ENCODE peak calls at places on chromosomes 16 and 17, in ten cellular contexts. M is body of pancreas; Q is naive thymus-derived CD4-positive, alpha-beta T cell; I is gastrocnemius medialis; N is ascending aorta; T is spleen; X is pancreas; F is psoas muscle; J is left ventricle myocardium inferior; L is fibroblast of lung. R is an unnamed sample.

GRCh38 chr17:17204041-17204591 is 2.0 kb downstream of the PLD6 start:
- DNase-seq in F (no peak), Q (no peak), X (no peak), L (no peak), I (no peak), N (no peak), J (peak; percentile 60), M (peak; percentile 50), T (no peak), R (peak; percentile 87)

GRCh38 chr17:61646482-61646881 is 55.5 kb upstream of the NACA2 start:
- DNase-seq in F (no peak), I (no peak), X (no peak), L (no peak), M (no peak), Q (no peak), N (no peak), J (no peak), T (no peak), R (no peak)

GRCh38 chr16:55232822-55233221 is 91.2 kb upstream of the IRX6 start:
- DNase-seq in L (no peak), Q (no peak), M (no peak), N (no peak), I (no peak), T (no peak), F (no peak), J (no peak), X (no peak), R (no peak)

GRCh38 chr16:27465483-27465879 is 63.5 kb downstream of the IL21R start:
- DNase-seq in T (peak; percentile 53), J (no peak), X (no peak), N (no peak), F (no peak), Q (no peak), I (no peak), M (no peak), L (no peak), R (no peak)

GRCh38 chr17:19470529-19471261 is 59.7 kb downstream of the RNF112 start:
- DNase-seq in F (peak; percentile 75), Q (no peak), T (no peak), J (peak; percentile 79), N (no peak), I (peak; percentile 82), L (no peak), X (peak; percentile 39), M (peak; percentile 25), R (peak; percentile 86)

GRCh38 chr17:73359987-73360410 is 48.2 kb upstream of the CDC42EP4 start:
- DNase-seq in M (peak; percentile 85), J (peak; percentile 72), L (no peak), I (peak; percentile 86), N (no peak), T (no peak), F (no peak), X (peak; percentile 80), Q (no peak), R (no peak)

GRCh38 chr16:53726625-53727024 is 22.7 kb downstream of the FTO start:
- DNase-seq in T (no peak), J (no peak), Q (no peak), N (no peak), M (no peak), X (no peak), F (no peak), L (no peak), I (no peak), R (no peak)

GRCh38 chr17:46979023-46979870 is at the start of gene RPRML:
- DNase-seq in T (peak; percentile 79), I (no peak), N (no peak), Q (no peak), J (peak; percentile 28), F (peak; percentile 30), X (peak; percentile 31), L (peak; percentile 27), M (peak; percentile 37), R (no peak)

GRCh38 chr16:3865241-3865640 is 15.3 kb downstream of the CREBBP start:
- DNase-seq in I (no peak), X (no peak), T (no peak), J (no peak), F (no peak), L (no peak), M (no peak), N (no peak), Q (no peak), R (no peak)

GRCh38 chr16:3864562-3864961 is 16.0 kb downstream of the CREBBP start:
- DNase-seq in I (no peak), N (no peak), F (no peak), X (no peak), T (no peak), M (no peak), L (no peak), Q (no peak), J (no peak), R (no peak)

GRCh38 chr16:3868967-3869366 is 11.5 kb downstream of the CREBBP start:
- DNase-seq in I (no peak), N (no peak), L (no peak), M (no peak), X (no peak), J (no peak), T (no peak), F (no peak), Q (no peak), R (no peak)

GRCh38 chr16:3868556-3868955 is 12.0 kb downstream of the CREBBP start:
- DNase-seq in J (no peak), N (no peak), X (no peak), M (no peak), I (no peak), T (no peak), F (no peak), Q (no peak), L (no peak), R (no peak)

DNA sequence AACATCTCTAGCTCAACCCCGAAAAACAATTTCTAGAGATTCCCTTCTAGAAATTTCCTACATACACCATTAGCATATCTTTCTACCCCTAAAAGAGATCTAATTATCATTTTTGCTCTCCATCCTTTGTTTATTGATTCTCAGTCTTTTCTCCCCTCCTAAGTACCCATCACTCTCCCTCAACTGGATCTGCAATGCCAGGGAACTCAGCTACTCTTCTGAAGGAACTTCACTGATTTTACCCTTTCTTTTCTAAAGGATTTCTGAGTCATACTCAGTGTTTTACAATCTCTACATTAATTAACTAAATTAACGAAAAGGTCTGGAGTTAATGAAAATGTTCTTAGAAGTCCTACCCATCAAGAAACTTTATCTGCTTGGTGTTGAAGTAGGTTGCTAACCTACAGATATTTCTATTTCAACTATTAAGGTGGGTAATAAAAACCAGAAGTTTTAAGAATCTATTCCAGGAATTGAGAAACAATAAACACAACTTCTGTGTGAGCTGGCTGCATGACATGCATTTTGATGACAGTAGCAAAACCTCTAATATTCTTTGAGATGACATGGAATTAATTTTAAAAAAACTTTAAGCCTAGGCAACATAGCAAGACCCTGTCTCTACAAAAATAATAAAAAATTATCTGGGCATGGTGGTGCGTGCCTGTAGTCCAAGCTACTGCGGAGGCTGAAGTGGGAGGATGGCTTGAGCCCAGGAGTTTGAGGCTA is 13.6 kb downstream of the CREBBP start:
- DNase-seq in N (no peak), M (no peak), Q (no peak), L (no peak), T (no peak), J (no peak), X (no peak), F (no peak), I (no peak), R (no peak)
- H3K4me1 ChIP-seq in N (peaks cover 73% of the 10 kb centered on the region), M (peaks cover 69% of the 10 kb centered on the region), Q (peaks cover 52% of the 10 kb centered on the region), L (peaks cover 11% of the 10 kb centered on the region), T (peaks cover 100% of the 10 kb centered on the region), J (peaks cover 98% of the 10 kb centered on the region), X (peaks cover 24% of the 10 kb centered on the region), F (peaks cover 89% of the 10 kb centered on the region), I (peaks cover 98% of the 10 kb centered on the region), R (no peaks in the 10 kb centered on the region)

GRCh38 chr16:79981814-79982213 is 381.3 kb upstream of the MAF start:
- DNase-seq in Q (no peak), I (no peak), L (no peak), X (no peak), J (no peak), T (no peak), N (no peak), M (no peak), F (no peak), R (no peak)

GRCh38 chr16:79982862-79983261 is 382.3 kb upstream of the MAF start:
- DNase-seq in J (no peak), N (no peak), F (no peak), I (no peak), T (no peak), Q (no peak), M (no peak), L (no peak), X (no peak), R (no peak)

GRCh38 chr16:79982356-79982755 is 381.8 kb upstream of the MAF start:
- DNase-seq in X (no peak), J (no peak), N (no peak), Q (no peak), L (no peak), I (no peak), F (no peak), T (no peak), M (no peak), R (no peak)

GRCh38 chr16:79977974-79978836 is 377.7 kb upstream of the MAF start:
- DNase-seq in X (no peak), M (no peak), J (no peak), T (no peak), F (no peak), I (no peak), N (no peak), L (no peak), Q (no peak), R (no peak)

GRCh38 chr16:79980650-79981521 is 380.3 kb upstream of the MAF start:
- DNase-seq in M (no peak), F (no peak), X (no peak), L (peak; percentile 11), Q (no peak), N (no peak), J (no peak), T (no peak), I (no peak), R (no peak)
- H3K27ac ChIP-seq in M (no peak overlapping the region), F (no peak overlapping the region), X (no peak overlapping the region), L (no peak overlapping the region), Q (no peak overlapping the region), N (no peak overlapping the region), J (no peak overlapping the region), T (no peak overlapping the region), I (no peak overlapping the region), R (no peak overlapping the region)

GRCh38 chr16:85573696-85574641 is 39.2 kb upstream of the GSE1 start:
- DNase-seq in M (peak; percentile 37), I (no peak), N (no peak), J (peak; percentile 75), Q (no peak), F (peak; percentile 63), X (no peak), T (no peak), L (peak; percentile 84), R (peak; percentile 75)
- H3K4me1 ChIP-seq in M (peaks cover 78% of the 10 kb centered on the region), I (peaks cover 51% of the 10 kb centered on the region), N (peaks cover 20% of the 10 kb centered on the region), J (peaks cover 61% of the 10 kb centered on the region), Q (peaks cover 37% of the 10 kb centered on the region), F (peaks cover 75% of the 10 kb centered on the region), X (peaks cover 42% of the 10 kb centered on the region), T (peaks cover 100% of the 10 kb centered on the region), L (peaks cover 17% of the 10 kb centered on the region), R (peaks cover 24% of the 10 kb centered on the region)

GRCh38 chr17:859461-860195 is 77.5 kb downstream of the MRM3 start:
- DNase-seq in M (no peak), X (no peak), T (no peak), I (peak; percentile 77), N (no peak), L (peak; percentile 57), J (peak; percentile 46), Q (no peak), F (peak; percentile 41), R (no peak)

GRCh38 chr17:862584-862983 is 80.4 kb downstream of the MRM3 start:
- DNase-seq in J (no peak), M (no peak), F (no peak), X (no peak), N (no peak), L (no peak), Q (no peak), T (no peak), I (no peak), R (no peak)

GRCh38 chr17:860805-861204 is 78.7 kb downstream of the MRM3 start:
- DNase-seq in L (no peak), N (no peak), J (no peak), T (no peak), Q (no peak), X (no peak), M (no peak), I (no peak), F (no peak), R (no peak)

GRCh38 chr17:858941-859452 is 76.8 kb downstream of the MRM3 start:
- DNase-seq in L (no peak), J (no peak), X (no peak), N (no peak), M (no peak), F (no peak), T (no peak), Q (no peak), I (no peak), R (no peak)

DNA sequence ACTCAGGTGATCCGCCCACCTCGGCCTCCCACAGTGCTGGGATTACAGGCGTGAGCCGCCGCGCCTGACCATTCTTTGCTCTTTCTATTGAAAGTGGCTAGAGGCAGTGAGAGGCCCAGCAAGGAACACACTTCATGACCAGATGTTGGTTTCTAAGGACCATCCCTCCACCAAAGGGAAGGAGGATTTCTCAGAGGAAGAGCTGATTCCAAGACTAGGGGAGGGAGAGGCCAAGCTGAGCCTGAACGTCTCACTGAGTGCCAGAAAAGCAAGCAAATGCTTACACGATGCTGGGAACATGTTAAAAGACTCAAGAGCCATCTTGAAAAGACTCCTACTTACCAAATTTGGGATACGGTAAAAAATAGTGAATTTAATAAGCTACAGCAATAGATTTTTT is 79.2 kb downstream of the MRM3 start:
- DNase-seq in T (no peak), F (no peak), Q (no peak), L (no peak), N (no peak), X (no peak), M (no peak), I (no peak), J (no peak), R (no peak)
- H3K27ac ChIP-seq in T (no peak overlapping the region), F (peak overlapping the region; percentile 36), Q (no peak overlapping the region), L (no peak overlapping the region), N (no peak overlapping the region), X (no peak overlapping the region), M (no peak overlapping the region), I (peak overlapping the region; percentile 27), J (peak overlapping the region; percentile 57), R (no peak overlapping the region)

R was measured in tibial artery.